ENCODE peak calls at places on chromosomes 16 and 17, in nine cellular contexts. W, C, I, K, X, A, O, B and F are unnamed samples.

GRCh38 chr17:58630883-58631522 is 60.8 kb downstream of the TEX14 start:
- DNase-seq in W (peak), C (peak), I (no peak), K (no peak), X (no peak), A (no peak), O (no peak), B (peak), F (peak)

GRCh38 chr17:80086081-80086480 is 15.3 kb upstream of the GAA start:
- DNase-seq in W (no peak), C (no peak), I (no peak), K (no peak), X (no peak), A (no peak), O (no peak), B (no peak), F (peak)

GRCh38 chr16:50326835-50327465 is 41.8 kb downstream of the BRD7 start:
- DNase-seq in W (peak), C (no peak), I (no peak), K (peak), X (no peak), A (no peak), O (no peak), B (no peak), F (peak)

GRCh38 chr16:56895813-56896212 is 30.8 kb downstream of the SLC12A3 start:
- DNase-seq in W (no peak), C (no peak), I (no peak), K (no peak), X (no peak), A (no peak), O (no peak), B (no peak), F (no peak)

GRCh38 chr16:86865866-86866675 is 287.7 kb downstream of the FOXL1 start:
- DNase-seq in W (no peak), C (no peak), I (no peak), K (peak), X (no peak), A (no peak), O (no peak), B (no peak), F (no peak)

GRCh38 chr17:75181608-75182318 is 996 bp downstream of the SUMO2 start:
- DNase-seq in W (peak), C (peak), I (no peak), K (peak), X (no peak), A (no peak), O (no peak), B (peak), F (peak)

GRCh38 chr17:16491703-16492612 is at the start of gene LRRC75A:
- DNase-seq in W (peak), C (no peak), I (no peak), K (peak), X (no peak), A (peak), O (peak), B (peak), F (peak)

GRCh38 chr17:29709861-29710849 is 87.4 kb upstream of the CORO6 start:
- DNase-seq in W (no peak), C (no peak), I (no peak), K (peak), X (no peak), A (no peak), O (no peak), B (no peak), F (no peak)

GRCh38 chr16:69408451-69408850 is 16.0 kb upstream of the CYB5B start:
- DNase-seq in W (no peak), C (no peak), I (no peak), K (no peak), X (no peak), A (no peak), O (no peak), B (peak), F (no peak)

GRCh38 chr17:80279895-80280294 is 19.2 kb downstream of the RNF213 start:
- DNase-seq in W (no peak), C (no peak), I (no peak), K (peak), X (no peak), A (no peak), O (no peak), B (peak), F (no peak)

GRCh38 chr16:67236551-67237395 is 9.8 kb downstream of the TMEM208 start:
- DNase-seq in W (peak), C (peak), I (no peak), K (peak), X (no peak), A (no peak), O (no peak), B (no peak), F (peak)

GRCh38 chr16:24972608-24973220 is 42.5 kb downstream of the ARHGAP17 start:
- DNase-seq in W (no peak), C (no peak), I (no peak), K (no peak), X (no peak), A (no peak), O (no peak), B (no peak), F (no peak)

GRCh38 chr17:21302711-21303425 is 18.4 kb downstream of the MAP2K3 start:
- DNase-seq in W (no peak), C (no peak), I (no peak), K (no peak), X (no peak), A (no peak), O (no peak), B (no peak), F (peak)

GRCh38 chr17:7405413-7405881 is 1.6 kb upstream of the TMEM256 start:
- DNase-seq in W (no peak), C (no peak), I (no peak), K (peak), X (no peak), A (no peak), O (no peak), B (no peak), F (no peak)

GRCh38 chr17:1473841-1474240 is 17.8 kb upstream of the CRK start:
- DNase-seq in W (peak), C (peak), I (no peak), K (no peak), X (peak), A (no peak), O (no peak), B (no peak), F (no peak)

GRCh38 chr16:17408955-17409441 is 61.8 kb downstream of the XYLT1 start:
- DNase-seq in W (no peak), C (no peak), I (no peak), K (no peak), X (no peak), A (no peak), O (no peak), B (no peak), F (no peak)

GRCh38 chr17:31552568-31552967 is 161.1 kb downstream of the RAB11FIP4 start:
- DNase-seq in W (no peak), C (no peak), I (no peak), K (no peak), X (no peak), A (no peak), O (no peak), B (no peak), F (no peak)

GRCh38 chr17:79183221-79184158 is 108.9 kb downstream of the ENGASE start:
- DNase-seq in W (no peak), C (peak), I (no peak), K (peak), X (no peak), A (peak), O (no peak), B (no peak), F (no peak)

GRCh38 chr16:19114359-19115147 is 789 bp downstream of the ITPRIPL2 start:
- DNase-seq in W (no peak), C (no peak), I (peak), K (peak), X (no peak), A (no peak), O (no peak), B (peak), F (no peak)

GRCh38 chr17:65973237-65973636 is 218.7 kb downstream of the CEP112 start:
- DNase-seq in W (no peak), C (no peak), I (no peak), K (no peak), X (no peak), A (no peak), O (no peak), B (no peak), F (no peak)

GRCh38 chr17:77592503-77592902 is 366.0 kb upstream of the TNRC6C start:
- DNase-seq in W (no peak), C (no peak), I (no peak), K (no peak), X (no peak), A (no peak), O (no peak), B (no peak), F (peak)

GRCh38 chr17:74002241-74002640 is 201.2 kb upstream of the RPL38 start:
- DNase-seq in W (no peak), C (no peak), I (no peak), K (no peak), X (no peak), A (no peak), O (no peak), B (no peak), F (no peak)

GRCh38 chr16:49701867-49702494 is 153.9 kb downstream of the ZNF423 start:
- DNase-seq in W (no peak), C (peak), I (peak), K (peak), X (peak), A (peak), O (no peak), B (peak), F (no peak)

GRCh38 chr16:89890200-89890599 is 16.8 kb downstream of the TCF25 start:
- DNase-seq in W (peak), C (no peak), I (no peak), K (no peak), X (no peak), A (no peak), O (no peak), B (no peak), F (no peak)

GRCh38 chr16:49352923-49353322 is 20.7 kb upstream of the C16orf78 start:
- DNase-seq in W (no peak), C (no peak), I (no peak), K (no peak), X (no peak), A (peak), O (no peak), B (no peak), F (no peak)

GRCh38 chr16:81446318-81447275 is 2.0 kb downstream of the CMIP start:
- DNase-seq in W (no peak), C (no peak), I (no peak), K (peak), X (no peak), A (peak), O (no peak), B (no peak), F (peak)

GRCh38 chr16:9088848-9089247 is 2.6 kb upstream of the HAPSTR1 start:
- DNase-seq in W (no peak), C (no peak), I (no peak), K (no peak), X (no peak), A (no peak), O (no peak), B (no peak), F (no peak)

GRCh38 chr17:37824534-37825485 is 80.0 kb upstream of the HNF1B start:
- DNase-seq in W (no peak), C (no peak), I (no peak), K (peak), X (no peak), A (no peak), O (no peak), B (no peak), F (no peak)

GRCh38 chr17:8925808-8926207 is 39.7 kb downstream of the PIK3R5 start:
- DNase-seq in W (no peak), C (no peak), I (no peak), K (no peak), X (no peak), A (no peak), O (no peak), B (no peak), F (no peak)

GRCh38 chr17:57531078-57531477 is 214.0 kb downstream of the CCDC182 start:
- DNase-seq in W (no peak), C (no peak), I (no peak), K (no peak), X (no peak), A (no peak), O (no peak), B (no peak), F (no peak)

GRCh38 chr17:34398990-34399389 is 36.0 kb upstream of the CCL1 start:
- DNase-seq in W (no peak), C (no peak), I (no peak), K (no peak), X (no peak), A (no peak), O (no peak), B (no peak), F (no peak)

GRCh38 chr16:23687034-23687808 is 8.5 kb downstream of the PLK1 start:
- DNase-seq in W (no peak), C (no peak), I (no peak), K (no peak), X (no peak), A (no peak), O (no peak), B (no peak), F (no peak)

GRCh38 chr17:7144203-7144602 is 29.6 kb upstream of the ASGR2 start:
- DNase-seq in W (no peak), C (no peak), I (no peak), K (no peak), X (no peak), A (no peak), O (no peak), B (no peak), F (no peak)

GRCh38 chr17:76824103-76824502 is 44.1 kb upstream of the MGAT5B start:
- DNase-seq in W (no peak), C (no peak), I (no peak), K (no peak), X (no peak), A (no peak), O (no peak), B (no peak), F (no peak)

GRCh38 chr17:67461876-67462275 is 84.8 kb downstream of the PITPNC1 start:
- DNase-seq in W (no peak), C (no peak), I (no peak), K (no peak), X (no peak), A (no peak), O (no peak), B (no peak), F (no peak)

GRCh38 chr16:72277749-72278148 is 105.8 kb upstream of the PMFBP1 start:
- DNase-seq in W (no peak), C (no peak), I (no peak), K (no peak), X (no peak), A (no peak), O (no peak), B (no peak), F (no peak)

GRCh38 chr16:85659805-85660511 is 28.8 kb downstream of the GINS2 start:
- DNase-seq in W (peak), C (peak), I (no peak), K (peak), X (no peak), A (peak), O (no peak), B (no peak), F (peak)